ENCODE peak calls at places on chromosomes 11 and 22, in five cellular contexts. P is H1, A is D341Med, G is NCI-H1694, Z is activated gamma-delta T cell treated with Interleukin-2 at 50 U/mL for 16 hours. I is an unnamed sample.

GRCh38 chr11:69320326-69320725 is 26.4 kb downstream of the MYEOV start:
- DNase-seq in Z (no peak), G (no peak), P (no peak), A (no peak), I (no peak)

GRCh38 chr22:28952857-28953256 is 69.5 kb downstream of the ZNRF3 start:
- DNase-seq in A (no peak), G (no peak), P (no peak), Z (no peak), I (no peak)

GRCh38 chr22:50569896-50570535 is 7.3 kb upstream of the SYCE3 start:
- DNase-seq in A (no peak), P (no peak), G (no peak), Z (no peak), I (no peak)

GRCh38 chr11:64086263-64086938 is 50.7 kb downstream of the FLRT1 start:
- DNase-seq in G (peak), Z (no peak), P (no peak), A (no peak), I (peak)

GRCh38 chr11:65899356-65900124 is 648 bp downstream of the FOSL1 start:
- DNase-seq in A (peak), Z (peak), G (no peak), P (no peak), I (peak)

GRCh38 chr11:2272241-2272945 is 2.0 kb upstream of the ASCL2 start:
- DNase-seq in A (peak), G (no peak), Z (no peak), P (no peak), I (peak)

GRCh38 chr11:3989251-3989650 is 105.3 kb upstream of the RRM1 start:
- DNase-seq in P (peak), A (no peak), G (no peak), Z (no peak), I (peak)

GRCh38 chr11:2530855-2531200 is 86.0 kb downstream of the KCNQ1 start:
- DNase-seq in P (no peak), A (no peak), G (no peak), Z (no peak), I (peak)

GRCh38 chr22:38214248-38215056 is 12.7 kb downstream of the MAFF start:
- DNase-seq in A (peak), P (peak), G (no peak), Z (peak), I (peak)

GRCh38 chr22:45771711-45772110 is 100.1 kb downstream of the ATXN10 start:
- DNase-seq in G (no peak), Z (no peak), P (no peak), A (no peak), I (no peak)

GRCh38 chr11:1858154-1858553 is 5.3 kb downstream of the LSP1 start:
- DNase-seq in P (no peak), Z (no peak), A (no peak), G (no peak), I (no peak)

GRCh38 chr22:37334461-37334858 is 52.2 kb downstream of the CYTH4 start:
- DNase-seq in Z (no peak), G (no peak), P (no peak), A (no peak), I (no peak)

GRCh38 chr22:19779011-19779421 is 18.4 kb downstream of the TBX1 start:
- DNase-seq in G (no peak), Z (no peak), A (no peak), P (no peak), I (no peak)

GRCh38 chr22:40679249-40679963 is at the start of gene MCHR1:
- DNase-seq in G (no peak), P (no peak), A (no peak), Z (no peak), I (no peak)